ENCODE peak calls at places on chromosome 9, in ten cellular contexts. A is iris pigment epithelial cell; O is stimulated activated CD8-positive, alpha-beta memory T cell treated with anti-CD3 and anti-CD28 coated beads, Interleukin-7, amount 100 ng/mL, for 1 hour; V is neural crest cell; E is CD8-positive, alpha-beta T cell; H is CD4-positive, CD25-positive, alpha-beta regulatory T cell; R is NCI-H2171 treated with DMSO at 0.1 percent for 48 hours; P is epithelial cell of esophagus; J is anterior cingulate cortex; F is NCI-H446. Z is an unnamed sample.

GRCh38 chr9:13141629-13142028 is 137.9 kb downstream of the MPDZ start:
- DNase-seq in A (peak), O (no peak), V (no peak), E (no peak), H (no peak), R (peak), P (no peak), J (no peak), F (no peak), Z (no peak)

GRCh38 chr9:22416692-22417060 is 29.9 kb upstream of the DMRTA1 start:
- DNase-seq in A (peak), O (no peak), V (no peak), E (no peak), H (no peak), R (peak), P (peak), J (no peak), F (no peak), Z (no peak)

GRCh38 chr9:28203036-28203435 is 629.8 kb upstream of the C9orf72 start:
- DNase-seq in A (no peak), O (no peak), V (no peak), E (no peak), H (no peak), R (no peak), P (no peak), J (no peak), F (no peak), Z (no peak)

GRCh38 chr9:91786132-91786896 is 163.7 kb downstream of the ROR2 start:
- DNase-seq in A (no peak), O (no peak), V (no peak), E (no peak), H (no peak), R (peak), P (no peak), J (no peak), F (no peak), Z (no peak)

GRCh38 chr9:129938291-129938979 is 103.2 kb downstream of the USP20 start:
- DNase-seq in A (peak), O (no peak), V (no peak), E (no peak), H (no peak), R (no peak), P (no peak), J (no peak), F (peak), Z (no peak)

GRCh38 chr9:120904999-120905793 is 21.4 kb downstream of the TRAF1 start:
- DNase-seq in A (no peak), O (no peak), V (no peak), E (no peak), H (no peak), R (peak), P (no peak), J (no peak), F (no peak), Z (no peak)

GRCh38 chr9:69984831-69985230 is 58.8 kb upstream of the MAMDC2 start:
- DNase-seq in A (no peak), O (no peak), V (no peak), E (no peak), H (no peak), R (no peak), P (no peak), J (no peak), F (no peak), Z (no peak)

GRCh38 chr9:121700165-121700830 is 48.9 kb downstream of the DAB2IP start:
- DNase-seq in A (peak), O (no peak), V (peak), E (no peak), H (no peak), R (peak), P (peak), J (no peak), F (no peak), Z (no peak)

GRCh38 chr9:37678789-37679273 is 28.1 kb downstream of the FRMPD1 start:
- DNase-seq in A (no peak), O (no peak), V (no peak), E (no peak), H (no peak), R (no peak), P (no peak), J (no peak), F (peak), Z (no peak)

GRCh38 chr9:130946778-130947617 is 8.0 kb upstream of the FIBCD1 start:
- DNase-seq in A (peak), O (no peak), V (no peak), E (no peak), H (no peak), R (peak), P (peak), J (no peak), F (peak), Z (no peak)

GRCh38 chr9:130442746-130443455 is 1.9 kb upstream of the ASS1 start:
- DNase-seq in A (no peak), O (no peak), V (no peak), E (no peak), H (no peak), R (no peak), P (no peak), J (no peak), F (no peak), Z (no peak)

GRCh38 chr9:16825971-16826370 is 44.5 kb downstream of the BNC2 start:
- DNase-seq in A (peak), O (no peak), V (no peak), E (no peak), H (no peak), R (no peak), P (no peak), J (no peak), F (no peak), Z (no peak)

GRCh38 chr9:69180670-69181069 is 6.6 kb downstream of the TJP2 start:
- DNase-seq in A (peak), O (peak), V (no peak), E (peak), H (peak), R (no peak), P (peak), J (no peak), F (no peak), Z (no peak)

GRCh38 chr9:83503881-83504280 is 34.3 kb downstream of the FRMD3 start:
- DNase-seq in A (no peak), O (no peak), V (no peak), E (no peak), H (no peak), R (peak), P (no peak), J (no peak), F (no peak), Z (no peak)

GRCh38 chr9:16367605-16368424 is 502.7 kb downstream of the BNC2 start:
- DNase-seq in A (peak), O (no peak), V (no peak), E (no peak), H (no peak), R (no peak), P (peak), J (no peak), F (no peak), Z (no peak)

GRCh38 chr9:111533099-111533785 is 8.3 kb downstream of the ZNF483 start:
- DNase-seq in A (peak), O (no peak), V (no peak), E (no peak), H (no peak), R (no peak), P (peak), J (no peak), F (no peak), Z (no peak)

GRCh38 chr9:135448570-135449180 is 30.9 kb upstream of the PPP1R26 start:
- DNase-seq in A (no peak), O (no peak), V (no peak), E (no peak), H (no peak), R (peak), P (no peak), J (peak), F (no peak), Z (no peak)

GRCh38 chr9:124780060-124780756 is 3.3 kb downstream of the OLFML2A start:
- DNase-seq in A (peak), O (no peak), V (no peak), E (no peak), H (no peak), R (no peak), P (no peak), J (no peak), F (no peak), Z (no peak)

GRCh38 chr9:122261469-122261881 is 3.2 kb downstream of the RBM18 start:
- DNase-seq in A (peak), O (no peak), V (no peak), E (no peak), H (no peak), R (peak), P (peak), J (no peak), F (peak), Z (no peak)

GRCh38 chr9:37963936-37964739 is 60.2 kb upstream of the SLC25A51 start:
- DNase-seq in A (peak), O (no peak), V (peak), E (no peak), H (no peak), R (no peak), P (peak), J (peak), F (peak), Z (no peak)

GRCh38 chr9:86470326-86470725 is 116.1 kb upstream of the TUT7 start:
- DNase-seq in A (no peak), O (no peak), V (no peak), E (no peak), H (no peak), R (no peak), P (no peak), J (no peak), F (no peak), Z (no peak)

GRCh38 chr9:33080534-33080933 is 4.1 kb upstream of the SMU1 start:
- DNase-seq in A (no peak), O (no peak), V (no peak), E (no peak), H (no peak), R (peak), P (peak), J (no peak), F (no peak), Z (no peak)

GRCh38 chr9:129494113-129494789 is 126.7 kb downstream of the C9orf50 start:
- DNase-seq in A (no peak), O (no peak), V (no peak), E (no peak), H (no peak), R (no peak), P (no peak), J (no peak), F (no peak), Z (no peak)

GRCh38 chr9:116355153-116355827 is 201.7 kb downstream of the PAPPA start:
- DNase-seq in A (peak), O (no peak), V (no peak), E (no peak), H (no peak), R (peak), P (peak), J (no peak), F (no peak), Z (no peak)

GRCh38 chr9:104783588-104783987 is 19.7 kb downstream of the NIPSNAP3B start:
- DNase-seq in A (no peak), O (no peak), V (no peak), E (no peak), H (no peak), R (no peak), P (peak), J (no peak), F (no peak), Z (no peak)

GRCh38 chr9:134099123-134099761 is 31.4 kb upstream of the BRD3 start:
- DNase-seq in A (peak), O (peak), V (no peak), E (peak), H (peak), R (peak), P (peak), J (no peak), F (peak), Z (peak)

GRCh38 chr9:130101963-130102362 is 48.3 kb downstream of the GPR107 start:
- DNase-seq in A (no peak), O (no peak), V (no peak), E (no peak), H (no peak), R (no peak), P (no peak), J (no peak), F (no peak), Z (no peak)

GRCh38 chr9:134689320-134690181 is 47.9 kb downstream of the COL5A1 start:
- DNase-seq in A (peak), O (no peak), V (peak), E (no peak), H (no peak), R (no peak), P (no peak), J (no peak), F (no peak), Z (no peak)

GRCh38 chr9:31321256-31321655 is 1063.2 kb upstream of the ACO1 start:
- DNase-seq in A (no peak), O (no peak), V (no peak), E (no peak), H (no peak), R (no peak), P (no peak), J (no peak), F (no peak), Z (no peak)

GRCh38 chr9:129728744-129729143 is 24.1 kb downstream of the PTGES start:
- DNase-seq in A (no peak), O (no peak), V (no peak), E (no peak), H (no peak), R (no peak), P (no peak), J (no peak), F (no peak), Z (no peak)

GRCh38 chr9:35105126-35105525 is 2.2 kb upstream of the STOML2 start:
- DNase-seq in A (no peak), O (no peak), V (no peak), E (no peak), H (no peak), R (no peak), P (no peak), J (no peak), F (no peak), Z (no peak)

GRCh38 chr9:20044686-20045085 is 255.8 kb upstream of the SLC24A2 start:
- DNase-seq in A (peak), O (no peak), V (no peak), E (no peak), H (no peak), R (no peak), P (peak), J (no peak), F (no peak), Z (no peak)

Z was measured in CD4-positive, alpha-beta T cell.